ENCODE peak calls at places on chromosomes 2 and 18, in four cellular contexts. R is CD8-positive, alpha-beta memory T cell; H is HEK293T; U is coronary artery. Z is an unnamed sample.

GRCh38 chr2:216497808-216498366 is 757 bp upstream of the RPL37A start:
- DNase-seq in R (no peak), H (no peak), U (peak), Z (no peak)

GRCh38 chr18:22169011-22169888 is at the start of gene GATA6:
- DNase-seq in R (peak), H (peak), U (peak), Z (peak)

GRCh38 chr2:86015699-86016098 is 90.0 kb downstream of the POLR1A start:
- DNase-seq in R (no peak), H (no peak), U (no peak), Z (no peak)

GRCh38 chr2:45888167-45888566 is 236.7 kb downstream of the PRKCE start:
- DNase-seq in R (no peak), H (no peak), U (no peak), Z (no peak)

GRCh38 chr2:88230912-88231311 is 60.8 kb downstream of the THNSL2 start:
- DNase-seq in R (no peak), H (no peak), U (no peak), Z (no peak)

GRCh38 chr18:49459404-49460171 is 857 bp downstream of the DYM start:
- DNase-seq in R (no peak), H (no peak), U (no peak), Z (peak)

GRCh38 chr18:72376256-72376655 is 167.9 kb downstream of the CBLN2 start:
- DNase-seq in R (no peak), H (no peak), U (no peak), Z (no peak)

GRCh38 chr2:50732796-50733195 is 299.1 kb downstream of the NRXN1 start:
- DNase-seq in R (no peak), H (no peak), U (no peak), Z (no peak)

GRCh38 chr2:111194835-111195621 is 74.3 kb downstream of the BCL2L11 start:
- DNase-seq in R (no peak), H (no peak), U (no peak), Z (no peak)

GRCh38 chr2:31429759-31430438 is 15.4 kb upstream of the XDH start:
- DNase-seq in R (peak), H (no peak), U (no peak), Z (no peak)

GRCh38 chr2:119126650-119127049 is 31.9 kb downstream of the C1QL2 start:
- DNase-seq in R (peak), H (peak), U (no peak), Z (peak)

GRCh38 chr2:141379965-141380624 is 750.7 kb downstream of the LRP1B start:
- DNase-seq in R (no peak), H (no peak), U (no peak), Z (no peak)

GRCh38 chr2:11009866-11010265 is 98.1 kb downstream of the KCNF1 start:
- DNase-seq in R (no peak), H (no peak), U (peak), Z (no peak)

GRCh38 chr18:74946646-74947045 is 262.3 kb downstream of the PTGR3 start:
- DNase-seq in R (no peak), H (no peak), U (no peak), Z (no peak)

Z was measured in CD4-positive, alpha-beta T cell.